ENCODE peak calls at places on chromosomes 16 and 17, in seven cellular contexts. One of them, this sample, is unnamed.

GRCh38 chr17:7058831-7059447 is 15.0 kb upstream of the SLC16A11 start:
- DNase-seq in WTC11: no peak
- DNase-seq in heart right ventricle: no peak
- DNase-seq in psoas muscle: no peak
- DNase-seq in retinal pigment epithelial cell: no peak
- DNase-seq in MM.1S: peak
- DNase-seq in HFFc6: no peak
- DNase-seq in this sample: no peak

GRCh38 chr17:63519972-63520882 is 2.9 kb upstream of the KCNH6 start:
- DNase-seq in WTC11: no peak
- DNase-seq in heart right ventricle: no peak
- DNase-seq in psoas muscle: no peak
- DNase-seq in retinal pigment epithelial cell: no peak
- DNase-seq in MM.1S: no peak
- DNase-seq in HFFc6: no peak
- DNase-seq in this sample: no peak

GRCh38 chr16:57632568-57632967 is 4.1 kb downstream of the ADGRG1 start:
- DNase-seq in WTC11: no peak
- DNase-seq in heart right ventricle: no peak
- DNase-seq in psoas muscle: no peak
- DNase-seq in retinal pigment epithelial cell: no peak
- DNase-seq in MM.1S: no peak
- DNase-seq in HFFc6: no peak
- DNase-seq in this sample: no peak

GRCh38 chr16:67415872-67416793 is at the start of gene ZDHHC1:
- DNase-seq in WTC11: peak
- DNase-seq in heart right ventricle: peak
- DNase-seq in psoas muscle: peak
- DNase-seq in retinal pigment epithelial cell: no peak
- DNase-seq in MM.1S: peak
- DNase-seq in HFFc6: peak
- DNase-seq in this sample: no peak

GRCh38 chr16:81546781-81547180 is 102.2 kb downstream of the CMIP start:
- DNase-seq in WTC11: no peak
- DNase-seq in heart right ventricle: no peak
- DNase-seq in psoas muscle: no peak
- DNase-seq in retinal pigment epithelial cell: no peak
- DNase-seq in MM.1S: no peak
- DNase-seq in HFFc6: no peak
- DNase-seq in this sample: no peak

GRCh38 chr17:78176548-78177025 is 8.2 kb downstream of the SYNGR2 start:
- DNase-seq in WTC11: peak
- DNase-seq in heart right ventricle: peak
- DNase-seq in psoas muscle: peak
- DNase-seq in retinal pigment epithelial cell: no peak
- DNase-seq in MM.1S: peak
- DNase-seq in HFFc6: peak
- DNase-seq in this sample: no peak

GRCh38 chr17:7011415-7011814 is 1.0 kb upstream of the RNASEK start:
- DNase-seq in WTC11: no peak
- DNase-seq in heart right ventricle: no peak
- DNase-seq in psoas muscle: peak
- DNase-seq in retinal pigment epithelial cell: no peak
- DNase-seq in MM.1S: no peak
- DNase-seq in HFFc6: no peak
- DNase-seq in this sample: no peak

GRCh38 chr16:11165349-11165748 is 90.7 kb downstream of the SOCS1 start:
- DNase-seq in WTC11: no peak
- DNase-seq in heart right ventricle: no peak
- DNase-seq in psoas muscle: no peak
- DNase-seq in retinal pigment epithelial cell: no peak
- DNase-seq in MM.1S: no peak
- DNase-seq in HFFc6: no peak
- DNase-seq in this sample: no peak

GRCh38 chr17:1147664-1148063 is 32.1 kb downstream of the ABR start:
- DNase-seq in WTC11: peak
- DNase-seq in heart right ventricle: peak
- DNase-seq in psoas muscle: no peak
- DNase-seq in retinal pigment epithelial cell: peak
- DNase-seq in MM.1S: peak
- DNase-seq in HFFc6: peak
- DNase-seq in this sample: no peak

GRCh38 chr17:1089915-1090314 is 89.9 kb downstream of the ABR start:
- DNase-seq in WTC11: no peak
- DNase-seq in heart right ventricle: no peak
- DNase-seq in psoas muscle: no peak
- DNase-seq in retinal pigment epithelial cell: no peak
- DNase-seq in MM.1S: no peak
- DNase-seq in HFFc6: no peak
- DNase-seq in this sample: no peak

GRCh38 chr16:77457046-77457445 is 22.2 kb upstream of the ADAMTS18 start:
- DNase-seq in WTC11: no peak
- DNase-seq in heart right ventricle: no peak
- DNase-seq in psoas muscle: no peak
- DNase-seq in retinal pigment epithelial cell: no peak
- DNase-seq in MM.1S: no peak
- DNase-seq in HFFc6: no peak
- DNase-seq in this sample: no peak

GRCh38 chr16:13995194-13995593 is 75.2 kb downstream of the ERCC4 start:
- DNase-seq in WTC11: no peak
- DNase-seq in heart right ventricle: no peak
- DNase-seq in psoas muscle: no peak
- DNase-seq in retinal pigment epithelial cell: no peak
- DNase-seq in MM.1S: no peak
- DNase-seq in HFFc6: no peak
- DNase-seq in this sample: no peak

GRCh38 chr16:83353241-83353640 is 454.5 kb upstream of the HSBP1 start:
- DNase-seq in WTC11: no peak
- DNase-seq in heart right ventricle: no peak
- DNase-seq in psoas muscle: no peak
- DNase-seq in retinal pigment epithelial cell: no peak
- DNase-seq in MM.1S: no peak
- DNase-seq in HFFc6: no peak
- DNase-seq in this sample: no peak

GRCh38 chr16:2296662-2297505 is 29.0 kb upstream of the RNPS1 start:
- DNase-seq in WTC11: peak
- DNase-seq in heart right ventricle: peak
- DNase-seq in psoas muscle: no peak
- DNase-seq in retinal pigment epithelial cell: peak
- DNase-seq in MM.1S: peak
- DNase-seq in HFFc6: peak
- DNase-seq in this sample: no peak

GRCh38 chr17:40121886-40122465 is at the start of gene MSL1:
- DNase-seq in WTC11: peak
- DNase-seq in heart right ventricle: peak
- DNase-seq in psoas muscle: peak
- DNase-seq in retinal pigment epithelial cell: no peak
- DNase-seq in MM.1S: peak
- DNase-seq in HFFc6: peak
- DNase-seq in this sample: no peak

GRCh38 chr17:34226011-34226410 is 29.1 kb upstream of the CCL2 start:
- DNase-seq in WTC11: no peak
- DNase-seq in heart right ventricle: no peak
- DNase-seq in psoas muscle: no peak
- DNase-seq in retinal pigment epithelial cell: no peak
- DNase-seq in MM.1S: no peak
- DNase-seq in HFFc6: peak
- DNase-seq in this sample: peak

GRCh38 chr17:70405492-70406220 is 236.3 kb downstream of the KCNJ2 start:
- DNase-seq in WTC11: no peak
- DNase-seq in heart right ventricle: no peak
- DNase-seq in psoas muscle: no peak
- DNase-seq in retinal pigment epithelial cell: peak
- DNase-seq in MM.1S: peak
- DNase-seq in HFFc6: peak
- DNase-seq in this sample: peak

GRCh38 chr16:85548375-85548774 is 64.7 kb upstream of the GSE1 start:
- DNase-seq in WTC11: no peak
- DNase-seq in heart right ventricle: no peak
- DNase-seq in psoas muscle: no peak
- DNase-seq in retinal pigment epithelial cell: no peak
- DNase-seq in MM.1S: no peak
- DNase-seq in HFFc6: no peak
- DNase-seq in this sample: no peak

GRCh38 chr16:85551319-85551978 is 61.7 kb upstream of the GSE1 start:
- DNase-seq in WTC11: no peak
- DNase-seq in heart right ventricle: no peak
- DNase-seq in psoas muscle: no peak
- DNase-seq in retinal pigment epithelial cell: no peak
- DNase-seq in MM.1S: no peak
- DNase-seq in HFFc6: no peak
- DNase-seq in this sample: no peak

GRCh38 chr16:85549766-85550421 is 63.2 kb upstream of the GSE1 start:
- DNase-seq in WTC11: no peak
- DNase-seq in heart right ventricle: no peak
- DNase-seq in psoas muscle: no peak
- DNase-seq in retinal pigment epithelial cell: no peak
- DNase-seq in MM.1S: no peak
- DNase-seq in HFFc6: no peak
- DNase-seq in this sample: no peak

GRCh38 chr16:85552980-85553435 is 60.1 kb upstream of the GSE1 start:
- DNase-seq in WTC11: no peak
- DNase-seq in heart right ventricle: no peak
- DNase-seq in psoas muscle: no peak
- DNase-seq in retinal pigment epithelial cell: no peak
- DNase-seq in MM.1S: no peak
- DNase-seq in HFFc6: no peak
- DNase-seq in this sample: no peak

GRCh38 chr16:85550422-85551318 is 62.5 kb upstream of the GSE1 start:
- DNase-seq in WTC11: no peak
- DNase-seq in heart right ventricle: no peak
- DNase-seq in psoas muscle: no peak
- DNase-seq in retinal pigment epithelial cell: no peak
- DNase-seq in MM.1S: no peak
- DNase-seq in HFFc6: no peak
- DNase-seq in this sample: no peak
- TF ChIP-seq CTCF in WTC11: no peak
- TF ChIP-seq CTCF in heart right ventricle: peak
- TF ChIP-seq CTCF in psoas muscle: peak
- TF ChIP-seq CTCF in retinal pigment epithelial cell: no peak
- TF ChIP-seq CTCF in MM.1S: no peak
- TF ChIP-seq CTCF in HFFc6: peak
- TF ChIP-seq CTCF in this sample: no peak

DNA sequence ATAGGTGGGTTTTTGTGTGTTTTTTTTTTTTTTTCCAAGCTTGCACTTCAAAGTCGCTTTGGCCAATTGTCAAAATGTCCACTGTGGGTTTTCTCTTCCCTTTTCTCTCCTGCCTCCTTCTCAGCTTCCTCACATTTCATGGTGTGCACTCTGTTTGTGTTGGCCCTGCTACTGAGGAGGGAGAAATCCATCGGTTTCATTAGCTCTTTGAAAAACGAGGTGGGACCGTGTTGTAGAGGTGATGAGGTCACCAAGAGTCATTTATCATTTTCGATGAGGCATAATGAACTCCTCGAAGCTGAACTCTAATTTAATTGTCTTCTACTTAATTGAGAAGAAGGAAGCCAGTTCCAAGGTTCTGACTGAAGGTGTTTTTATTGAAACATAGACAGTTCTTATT is 174.4 kb upstream of the TOX3 start:
- DNase-seq in WTC11: no peak
- DNase-seq in heart right ventricle: no peak
- DNase-seq in psoas muscle: no peak
- DNase-seq in retinal pigment epithelial cell: no peak
- DNase-seq in MM.1S: no peak
- DNase-seq in HFFc6: no peak
- DNase-seq in this sample: no peak
- TF ChIP-seq CTCF in WTC11: no peak
- TF ChIP-seq CTCF in heart right ventricle: no peak
- TF ChIP-seq CTCF in psoas muscle: no peak
- TF ChIP-seq CTCF in retinal pigment epithelial cell: no peak
- TF ChIP-seq CTCF in MM.1S: no peak
- TF ChIP-seq CTCF in HFFc6: no peak
- TF ChIP-seq CTCF in this sample: no peak

GRCh38 chr16:6360641-6361040 is 972.0 kb upstream of the RBFOX1 start:
- DNase-seq in WTC11: no peak
- DNase-seq in heart right ventricle: no peak
- DNase-seq in psoas muscle: no peak
- DNase-seq in retinal pigment epithelial cell: no peak
- DNase-seq in MM.1S: no peak
- DNase-seq in HFFc6: no peak
- DNase-seq in this sample: no peak
- TF ChIP-seq CTCF in WTC11: no peak
- TF ChIP-seq CTCF in heart right ventricle: no peak
- TF ChIP-seq CTCF in psoas muscle: no peak
- TF ChIP-seq CTCF in retinal pigment epithelial cell: no peak
- TF ChIP-seq CTCF in MM.1S: no peak
- TF ChIP-seq CTCF in HFFc6: no peak
- TF ChIP-seq CTCF in this sample: no peak

GRCh38 chr17:75763613-75764416 is 1.2 kb downstream of the GALK1 start:
- DNase-seq in WTC11: no peak
- DNase-seq in heart right ventricle: no peak
- DNase-seq in psoas muscle: peak
- DNase-seq in retinal pigment epithelial cell: no peak
- DNase-seq in MM.1S: no peak
- DNase-seq in HFFc6: no peak
- DNase-seq in this sample: no peak

GRCh38 chr17:75763269-75763607 is 1.8 kb downstream of the GALK1 start:
- DNase-seq in WTC11: no peak
- DNase-seq in heart right ventricle: no peak
- DNase-seq in psoas muscle: no peak
- DNase-seq in retinal pigment epithelial cell: no peak
- DNase-seq in MM.1S: no peak
- DNase-seq in HFFc6: no peak
- DNase-seq in this sample: no peak

GRCh38 chr17:75764417-75764710 is 628 bp downstream of the GALK1 start:
- DNase-seq in WTC11: no peak
- DNase-seq in heart right ventricle: peak
- DNase-seq in psoas muscle: no peak
- DNase-seq in retinal pigment epithelial cell: no peak
- DNase-seq in MM.1S: no peak
- DNase-seq in HFFc6: no peak
- DNase-seq in this sample: no peak

GRCh38 chr17:75764711-75765421 is at the start of gene GALK1:
- DNase-seq in WTC11: peak
- DNase-seq in heart right ventricle: peak
- DNase-seq in psoas muscle: peak
- DNase-seq in retinal pigment epithelial cell: no peak
- DNase-seq in MM.1S: peak
- DNase-seq in HFFc6: peak
- DNase-seq in this sample: no peak

DNA sequence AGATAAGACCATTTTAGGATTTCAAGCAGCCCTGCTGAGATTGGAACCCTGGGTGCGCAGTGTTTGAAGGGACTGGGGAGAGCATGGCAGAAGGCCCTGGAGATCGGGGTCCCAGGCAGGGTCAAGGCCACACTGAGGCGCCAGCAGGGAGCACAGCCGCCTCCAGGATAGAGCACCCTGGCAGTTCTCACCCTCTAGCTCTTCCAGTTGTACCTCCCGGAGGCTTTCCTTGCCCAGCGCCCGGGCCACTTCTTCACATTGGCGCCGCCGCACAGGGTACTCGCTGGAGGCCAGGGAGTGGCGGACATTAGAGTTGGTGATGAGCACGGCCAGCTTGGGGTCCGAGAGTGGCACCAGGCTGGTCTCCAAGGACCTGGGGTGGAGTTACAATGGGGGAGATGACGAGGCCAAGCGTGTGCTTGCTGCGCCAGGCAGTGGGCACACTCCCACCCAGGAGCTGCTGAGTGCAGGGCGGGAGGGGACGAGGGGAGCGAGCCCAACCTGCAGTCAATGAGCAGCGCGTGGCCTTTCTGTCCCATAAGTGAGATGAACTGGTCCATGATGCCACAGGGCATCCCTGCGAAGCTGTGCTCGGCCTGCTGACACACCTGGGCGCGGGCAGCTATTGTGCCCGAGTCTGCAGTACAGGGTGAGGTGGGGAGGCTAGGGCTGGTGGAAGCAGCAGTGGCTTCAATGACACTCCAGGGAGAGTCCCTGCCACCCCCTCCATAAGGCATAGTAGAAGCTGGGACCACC is 2.3 kb downstream of the GALK1 start:
- DNase-seq in WTC11: no peak
- DNase-seq in heart right ventricle: peak
- DNase-seq in psoas muscle: peak
- DNase-seq in retinal pigment epithelial cell: no peak
- DNase-seq in MM.1S: no peak
- DNase-seq in HFFc6: no peak
- DNase-seq in this sample: no peak
- TF ChIP-seq CTCF in WTC11: no peak
- TF ChIP-seq CTCF in heart right ventricle: no peak
- TF ChIP-seq CTCF in psoas muscle: no peak
- TF ChIP-seq CTCF in retinal pigment epithelial cell: no peak
- TF ChIP-seq CTCF in MM.1S: no peak
- TF ChIP-seq CTCF in HFFc6: no peak
- TF ChIP-seq CTCF in this sample: no peak

This sample was measured in AG09319.